ENCODE peak calls at places on chromosome 21, in ten cellular contexts. O is 8988T; X is T47D; U is frontal cortex; N is left ventricle myocardium inferior; G is stimulated activated effector memory CD8-positive, alpha-beta T cell treated with anti-CD3 and anti-CD28 coated beads, Interleukin-12 subunit alpha, Interleukin-12 subunit beta, amount 100 ng/mL, for 72 hours; F is GM13977; T is body of pancreas; K is fibroblast of the aortic adventitia; E is posterior cingulate gyrus. Z is an unnamed sample.

GRCh38 chr21:45341779-45342178 is 54.1 kb upstream of the POFUT2 start:
- DNase-seq in O (no peak), X (no peak), U (no peak), N (no peak), G (no peak), F (no peak), T (no peak), K (peak; percentile 44), E (no peak), Z (no peak)

GRCh38 chr21:46149205-46149901 is 6.0 kb downstream of the FTCD start:
- DNase-seq in O (peak; percentile 12), X (no peak), U (no peak), N (no peak), G (no peak), F (no peak), T (no peak), K (no peak), E (peak; percentile 66), Z (no peak)

GRCh38 chr21:41361786-41362604 is at the start of gene MX2:
- DNase-seq in O (no peak), X (no peak), U (no peak), N (peak; percentile 77), G (peak; percentile 53), F (peak; percentile 73), T (peak; percentile 20), K (peak; percentile 79), E (no peak), Z (peak; percentile 96)

GRCh38 chr21:43362928-43363314 is 64.0 kb downstream of the SIK1 start:
- DNase-seq in O (no peak), X (no peak), U (no peak), N (no peak), G (no peak), F (no peak), T (no peak), K (no peak), E (no peak), Z (no peak)

GRCh38 chr21:35811115-35811806 is 249.1 kb downstream of the SETD4 start:
- DNase-seq in O (no peak), X (no peak), U (no peak), N (no peak), G (no peak), F (no peak), T (no peak), K (no peak), E (no peak), Z (no peak)

GRCh38 chr21:37642493-37642892 is 273.8 kb downstream of the KCNJ6 start:
- DNase-seq in O (no peak), X (no peak), U (no peak), N (no peak), G (no peak), F (no peak), T (peak; percentile 26), K (no peak), E (no peak), Z (peak; percentile 62)

GRCh38 chr21:42675403-42675802 is 22.0 kb downstream of the PDE9A start:
- DNase-seq in O (no peak), X (no peak), U (no peak), N (no peak), G (no peak), F (no peak), T (no peak), K (no peak), E (no peak), Z (no peak)

GRCh38 chr21:45010096-45010495 is 64.3 kb upstream of the ADARB1 start:
- DNase-seq in O (no peak), X (no peak), U (no peak), N (no peak), G (no peak), F (no peak), T (no peak), K (no peak), E (no peak), Z (no peak)

GRCh38 chr21:38140192-38140905 is 116.4 kb upstream of the KCNJ15 start:
- DNase-seq in O (no peak), X (no peak), U (no peak), N (peak; percentile 60), G (no peak), F (no peak), T (peak; percentile 46), K (peak; percentile 37), E (no peak), Z (peak; percentile 81)

GRCh38 chr21:37459575-37459974 is 93.0 kb downstream of the DYRK1A start:
- DNase-seq in O (no peak), X (no peak), U (no peak), N (no peak), G (no peak), F (no peak), T (no peak), K (no peak), E (no peak), Z (no peak)

GRCh38 chr21:44444286-44444931 is 10.9 kb upstream of the LRRC3 start:
- DNase-seq in O (no peak), X (no peak), U (no peak), N (peak; percentile 9), G (no peak), F (no peak), T (no peak), K (no peak), E (peak; percentile 66), Z (no peak)

GRCh38 chr21:38244885-38245869 is 11.6 kb upstream of the KCNJ15 start:
- DNase-seq in O (no peak), X (no peak), U (no peak), N (no peak), G (peak; percentile 3), F (peak; percentile 40), T (no peak), K (peak; percentile 93), E (no peak), Z (no peak)

GRCh38 chr21:27564684-27565280 is 597.9 kb upstream of the ADAMTS5 start:
- DNase-seq in O (no peak), X (peak; percentile 23), U (peak; percentile 14), N (peak; percentile 23), G (no peak), F (no peak), T (peak; percentile 59), K (peak; percentile 71), E (no peak), Z (no peak)

GRCh38 chr21:35559128-35559831 is 501.0 kb downstream of the SETD4 start:
- DNase-seq in O (no peak), X (no peak), U (no peak), N (no peak), G (no peak), F (no peak), T (no peak), K (peak; percentile 92), E (no peak), Z (no peak)

GRCh38 chr21:43298546-43299440 is 128.1 kb downstream of the SIK1 start:
- DNase-seq in O (no peak), X (no peak), U (no peak), N (no peak), G (no peak), F (no peak), T (no peak), K (no peak), E (peak; percentile 45), Z (no peak)

GRCh38 chr21:32200029-32200428 is 78.8 kb downstream of the MIS18A start:
- DNase-seq in O (no peak), X (no peak), U (no peak), N (no peak), G (no peak), F (no peak), T (no peak), K (no peak), E (no peak), Z (peak; percentile 89)

GRCh38 chr21:34844033-34844923 is 175.5 kb downstream of the CLIC6 start:
- DNase-seq in O (no peak), X (no peak), U (no peak), N (peak; percentile 48), G (no peak), F (peak; percentile 52), T (peak; percentile 32), K (peak; percentile 33), E (no peak), Z (no peak)

GRCh38 chr21:14959343-14959742 is 105.5 kb downstream of the NRIP1 start:
- DNase-seq in O (no peak), X (no peak), U (no peak), N (no peak), G (no peak), F (no peak), T (no peak), K (no peak), E (no peak), Z (no peak)

GRCh38 chr21:35563885-35564451 is 496.4 kb downstream of the SETD4 start:
- DNase-seq in O (no peak), X (no peak), U (no peak), N (peak; percentile 66), G (no peak), F (no peak), T (peak; percentile 26), K (peak; percentile 99), E (no peak), Z (no peak)

GRCh38 chr21:45588861-45589491 is 46.7 kb upstream of the SLC19A1 start:
- DNase-seq in O (no peak), X (no peak), U (no peak), N (no peak), G (no peak), F (no peak), T (no peak), K (no peak), E (no peak), Z (no peak)

GRCh38 chr21:35994605-35995004 is 65.7 kb downstream of the SETD4 start:
- DNase-seq in O (no peak), X (no peak), U (no peak), N (no peak), G (no peak), F (no peak), T (no peak), K (no peak), E (no peak), Z (no peak)

GRCh38 chr21:42777064-42777756 is 102.1 kb downstream of the WDR4 start:
- DNase-seq in O (no peak), X (no peak), U (no peak), N (no peak), G (no peak), F (no peak), T (no peak), K (no peak), E (no peak), Z (no peak)

GRCh38 chr21:42593007-42593814 is 60.2 kb upstream of the PDE9A start:
- DNase-seq in O (peak; percentile 96), X (peak; percentile 96), U (peak; percentile 96), N (peak; percentile 58), G (peak; percentile 51), F (peak; percentile 93), T (peak; percentile 65), K (peak; percentile 28), E (peak; percentile 93), Z (no peak)

GRCh38 chr21:36235058-36235582 is 78.5 kb downstream of the DOP1B start:
- DNase-seq in O (no peak), X (no peak), U (no peak), N (no peak), G (no peak), F (no peak), T (no peak), K (no peak), E (no peak), Z (no peak)

GRCh38 chr21:38208118-38208517 is 48.7 kb upstream of the KCNJ15 start:
- DNase-seq in O (no peak), X (no peak), U (no peak), N (no peak), G (no peak), F (no peak), T (no peak), K (no peak), E (no peak), Z (no peak)

GRCh38 chr21:29005696-29006095 is 13.0 kb upstream of the LTN1 start:
- DNase-seq in O (no peak), X (no peak), U (no peak), N (no peak), G (no peak), F (no peak), T (no peak), K (no peak), E (no peak), Z (peak; percentile 74)

Z was measured in esophagus muscularis mucosa.